ENCODE peak calls at places on chromosomes 3 and 15, in seven cellular contexts. One of them, this sample, is unnamed.

GRCh38 chr3:18847583-18848197 is 300.6 kb upstream of the KCNH8 start:
- DNase-seq in frontal cortex: no peak
- DNase-seq in HL-60: no peak
- DNase-seq in cardiac muscle cell: no peak
- DNase-seq in cardiac fibroblast: no peak
- DNase-seq in KG1: no peak
- DNase-seq in omental fat pad: no peak
- DNase-seq in this sample: no peak

GRCh38 chr3:16205156-16205870 is 30.8 kb downstream of the GALNT15 start:
- DNase-seq in HL-60: no peak
- DNase-seq in cardiac fibroblast: peak
- DNase-seq in KG1: no peak
- DNase-seq in omental fat pad: no peak
- DNase-seq in frontal cortex: no peak
- DNase-seq in cardiac muscle cell: no peak
- DNase-seq in this sample: no peak

GRCh38 chr3:88132894-88133293 is 16.9 kb upstream of the C3orf38 start:
- DNase-seq in HL-60: no peak
- DNase-seq in cardiac fibroblast: no peak
- DNase-seq in cardiac muscle cell: peak
- DNase-seq in frontal cortex: no peak
- DNase-seq in KG1: no peak
- DNase-seq in omental fat pad: no peak
- DNase-seq in this sample: no peak

GRCh38 chr15:58393196-58393790 is 38.5 kb upstream of the LIPC start:
- DNase-seq in cardiac muscle cell: no peak
- DNase-seq in cardiac fibroblast: no peak
- DNase-seq in omental fat pad: no peak
- DNase-seq in HL-60: no peak
- DNase-seq in KG1: no peak
- DNase-seq in frontal cortex: no peak
- DNase-seq in this sample: no peak

GRCh38 chr3:145015243-145015642 is 1043.6 kb downstream of the DIPK2A start:
- DNase-seq in cardiac fibroblast: peak
- DNase-seq in frontal cortex: no peak
- DNase-seq in KG1: peak
- DNase-seq in HL-60: no peak
- DNase-seq in omental fat pad: no peak
- DNase-seq in cardiac muscle cell: no peak
- DNase-seq in this sample: no peak

GRCh38 chr15:38069001-38069400 is 134.6 kb downstream of the TMCO5A start:
- DNase-seq in cardiac fibroblast: peak
- DNase-seq in cardiac muscle cell: no peak
- DNase-seq in frontal cortex: peak
- DNase-seq in HL-60: no peak
- DNase-seq in KG1: no peak
- DNase-seq in omental fat pad: no peak
- DNase-seq in this sample: no peak

GRCh38 chr15:70569718-70570231 is 193.6 kb downstream of the UACA start:
- DNase-seq in omental fat pad: no peak
- DNase-seq in cardiac muscle cell: no peak
- DNase-seq in frontal cortex: no peak
- DNase-seq in KG1: no peak
- DNase-seq in HL-60: no peak
- DNase-seq in cardiac fibroblast: peak
- DNase-seq in this sample: no peak

GRCh38 chr15:51283026-51283425 is 55.4 kb downstream of the CYP19A1 start:
- DNase-seq in HL-60: no peak
- DNase-seq in frontal cortex: no peak
- DNase-seq in cardiac muscle cell: no peak
- DNase-seq in cardiac fibroblast: no peak
- DNase-seq in omental fat pad: no peak
- DNase-seq in KG1: no peak
- DNase-seq in this sample: no peak

GRCh38 chr3:49805884-49806701 is 3.0 kb downstream of the INKA1 start:
- DNase-seq in HL-60: peak
- DNase-seq in cardiac fibroblast: peak
- DNase-seq in omental fat pad: no peak
- DNase-seq in frontal cortex: no peak
- DNase-seq in cardiac muscle cell: no peak
- DNase-seq in KG1: peak
- DNase-seq in this sample: no peak

GRCh38 chr3:43053291-43053690 is 52.6 kb downstream of the POMGNT2 start:
- DNase-seq in frontal cortex: no peak
- DNase-seq in cardiac muscle cell: no peak
- DNase-seq in KG1: no peak
- DNase-seq in HL-60: no peak
- DNase-seq in omental fat pad: no peak
- DNase-seq in cardiac fibroblast: no peak
- DNase-seq in this sample: no peak

GRCh38 chr15:75229191-75230015 is 27.7 kb downstream of the C15orf39 start:
- DNase-seq in cardiac fibroblast: peak
- DNase-seq in omental fat pad: no peak
- DNase-seq in KG1: no peak
- DNase-seq in frontal cortex: no peak
- DNase-seq in cardiac muscle cell: no peak
- DNase-seq in HL-60: no peak
- DNase-seq in this sample: no peak

GRCh38 chr15:63407612-63408011 is 26.0 kb upstream of the CA12 start:
- DNase-seq in omental fat pad: no peak
- DNase-seq in frontal cortex: no peak
- DNase-seq in cardiac muscle cell: no peak
- DNase-seq in cardiac fibroblast: no peak
- DNase-seq in HL-60: no peak
- DNase-seq in KG1: no peak
- DNase-seq in this sample: no peak

This sample was measured in tibial nerve.